ENCODE peak calls at places on chromosomes 3 and 15, in nine cellular contexts. R, H, O, C, Y, V, T, M and X are unnamed samples.

GRCh38 chr3:120418866-120419490 is 31.8 kb downstream of the FSTL1 start:
- DNase-seq in M (peak), C (peak), H (peak), O (no peak), V (no peak), R (no peak), T (no peak), Y (peak), X (peak)

GRCh38 chr3:38549957-38550840 is 54.1 kb downstream of the EXOG start:
- DNase-seq in H (no peak), Y (no peak), R (no peak), M (no peak), C (no peak), O (no peak), T (no peak), V (no peak), X (no peak)

GRCh38 chr15:80418892-80419537 is 14.8 kb downstream of the ARNT2 start:
- DNase-seq in V (no peak), M (peak), H (peak), R (no peak), T (peak), C (peak), Y (peak), O (peak), X (peak)

GRCh38 chr3:35944915-35945710 is 305.8 kb downstream of the ARPP21 start:
- DNase-seq in R (no peak), H (peak), Y (no peak), V (no peak), O (no peak), C (peak), T (peak), M (peak), X (peak)

GRCh38 chr3:169133178-169134161 is 530.0 kb downstream of the MECOM start:
- DNase-seq in M (no peak), R (no peak), O (no peak), H (peak), C (peak), Y (peak), T (peak), V (no peak), X (peak)

GRCh38 chr3:14410501-14411165 is 8.2 kb downstream of the SLC6A6 start:
- DNase-seq in Y (peak), O (peak), M (peak), H (peak), C (peak), T (peak), V (no peak), R (no peak), X (peak)

GRCh38 chr15:64092864-64093626 is 593 bp downstream of the CIAO2A start:
- DNase-seq in T (peak), C (peak), R (peak), O (no peak), V (peak), Y (peak), M (peak), H (peak), X (peak)

GRCh38 chr3:162134571-162134970 is 638.0 kb downstream of the OTOL1 start:
- DNase-seq in T (no peak), C (peak), M (peak), O (no peak), H (peak), V (no peak), R (no peak), Y (no peak), X (no peak)

GRCh38 chr3:126033765-126034164 is 50.2 kb downstream of the SLC41A3 start:
- DNase-seq in O (no peak), T (no peak), C (no peak), V (no peak), H (no peak), M (no peak), R (no peak), Y (no peak), X (no peak)

GRCh38 chr3:54822206-54822605 is 105.7 kb downstream of the LRTM1 start:
- DNase-seq in C (peak), T (peak), O (peak), H (peak), M (peak), Y (peak), V (no peak), R (peak), X (no peak)

GRCh38 chr3:46946416-46946815 is 30.1 kb downstream of the CCDC12 start:
- DNase-seq in V (peak), M (no peak), Y (no peak), H (no peak), R (no peak), C (no peak), O (no peak), T (no peak), X (no peak)

GRCh38 chr3:166248784-166249183 is 411.6 kb upstream of the BCHE start:
- DNase-seq in H (no peak), Y (no peak), T (no peak), C (no peak), M (no peak), V (no peak), O (no peak), R (no peak), X (no peak)

GRCh38 chr3:190012314-190012782 is 108.3 kb downstream of the P3H2 start:
- DNase-seq in O (no peak), T (peak), C (peak), H (peak), V (no peak), Y (peak), R (peak), M (peak), X (peak)

GRCh38 chr3:195080571-195081141 is 190.3 kb downstream of the XXYLT1 start:
- DNase-seq in Y (no peak), H (peak), R (no peak), O (no peak), C (no peak), V (peak), M (no peak), T (no peak), X (no peak)

GRCh38 chr15:78855746-78856145 is 16.9 kb upstream of the MORF4L1 start:
- DNase-seq in M (no peak), O (peak), H (no peak), Y (peak), V (no peak), C (no peak), T (peak), R (no peak), X (no peak)

DNA sequence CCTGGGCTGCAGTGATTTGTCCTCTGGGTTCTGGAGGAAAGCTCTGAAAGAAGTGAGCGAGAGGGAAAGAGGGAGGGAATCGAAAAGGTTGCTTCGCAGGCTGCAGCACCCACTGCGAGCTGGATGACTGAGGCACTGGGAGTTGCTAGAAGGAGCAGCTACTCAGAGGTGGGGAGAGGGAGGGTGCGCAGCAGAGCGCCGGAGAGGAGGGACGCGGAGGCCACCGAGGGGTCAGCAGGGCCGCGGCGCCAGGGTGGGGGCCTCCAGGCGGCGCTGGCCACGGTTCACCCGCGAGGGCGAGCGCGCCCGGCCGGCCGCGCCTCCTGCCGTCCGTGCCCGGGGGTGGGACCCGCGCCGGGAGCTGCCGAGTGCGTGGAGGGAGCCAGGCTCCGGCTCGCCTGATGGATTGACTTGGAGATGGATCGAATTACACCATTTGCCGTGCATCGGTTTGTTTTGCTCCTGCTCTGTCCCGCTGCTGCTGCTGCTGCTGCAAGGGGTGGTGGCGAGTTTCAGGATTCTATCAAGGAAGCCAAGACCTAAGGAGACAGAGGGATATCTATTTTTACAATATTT is at the start of gene SEMA6D:
- DNase-seq in M (peak), R (peak), O (peak), Y (peak), V (peak), H (peak), T (peak), C (peak), X (peak)
- TF ChIP-seq CTCF in M (no peak), R (peak), O (no peak), Y (peak), V (no peak), H (peak), T (peak), C (peak), X (peak)

DNA sequence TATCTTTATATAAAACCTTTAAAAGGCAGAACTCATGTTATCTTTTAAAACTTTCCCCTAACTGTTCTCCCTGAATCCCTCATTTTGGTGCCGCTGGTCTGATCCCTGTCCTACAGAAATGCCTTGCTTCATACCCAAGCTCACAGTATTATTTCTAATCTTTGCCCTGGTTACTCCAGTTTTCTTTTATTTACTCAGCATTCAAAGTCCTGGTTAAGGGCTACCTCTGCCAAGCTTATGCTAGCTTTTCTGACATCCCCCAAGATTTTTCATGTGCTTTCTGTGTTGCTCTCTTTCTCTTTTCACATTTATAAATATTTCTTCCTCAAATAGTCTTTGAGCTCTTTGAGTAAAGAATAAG is 247.3 kb downstream of the LPP start:
- DNase-seq in H (no peak), R (no peak), O (no peak), C (no peak), T (no peak), M (no peak), Y (no peak), V (no peak), X (no peak)
- TF ChIP-seq CTCF in H (no peak), R (no peak), O (no peak), C (no peak), T (no peak), M (no peak), Y (no peak), V (no peak), X (no peak)

GRCh38 chr3:156554842-156555687 is at the start of gene SSR3:
- DNase-seq in V (peak), O (peak), T (peak), C (peak), M (peak), H (peak), Y (peak), R (peak), X (peak)
- TF ChIP-seq CTCF in V (no peak), O (no peak), T (no peak), C (no peak), M (peak), H (peak), Y (no peak), R (peak), X (no peak)

GRCh38 chr15:73870700-73871408 is 2.5 kb upstream of the TBC1D21 start:
- DNase-seq in R (no peak), H (peak), C (peak), O (no peak), T (peak), V (peak), M (peak), Y (peak), X (peak)
- TF ChIP-seq CTCF in R (no peak), H (no peak), C (no peak), O (no peak), T (no peak), V (no peak), M (no peak), Y (peak), X (no peak)

DNA sequence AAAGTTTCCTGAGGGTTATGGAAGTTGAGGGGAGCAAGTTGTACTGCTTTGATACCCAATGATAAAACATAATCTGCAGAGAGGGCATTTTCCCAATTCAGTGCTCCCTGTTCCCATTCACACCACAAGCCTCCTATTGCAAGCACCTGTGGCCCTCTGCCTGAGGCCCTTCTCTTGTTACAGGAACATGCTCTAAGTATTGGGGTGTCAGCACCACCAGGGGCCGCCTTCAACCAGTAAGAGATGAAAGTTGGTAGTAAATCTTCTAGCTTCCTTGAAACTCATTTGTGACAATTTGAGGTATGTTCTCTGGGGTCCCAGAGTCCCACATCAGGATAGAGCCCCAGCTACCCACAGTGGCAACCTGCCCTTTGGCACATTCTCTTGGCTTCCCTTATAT is 265.4 kb upstream of the ARHGEF26 start:
- DNase-seq in T (no peak), O (no peak), M (no peak), C (no peak), Y (no peak), H (no peak), V (no peak), R (no peak), X (no peak)
- TF ChIP-seq CTCF in T (no peak), O (no peak), M (no peak), C (no peak), Y (no peak), H (no peak), V (no peak), R (no peak), X (no peak)

GRCh38 chr3:68997887-68998286 is 15.6 kb downstream of the EOGT start:
- DNase-seq in H (no peak), R (no peak), T (no peak), V (no peak), M (no peak), Y (no peak), O (no peak), C (no peak), X (no peak)

GRCh38 chr3:68999605-69000004 is 13.9 kb downstream of the EOGT start:
- DNase-seq in H (peak), Y (no peak), R (no peak), M (no peak), O (no peak), C (no peak), V (no peak), T (peak), X (peak)

GRCh38 chr3:68996356-68996995 is 17.0 kb downstream of the EOGT start:
- DNase-seq in T (peak), M (peak), H (peak), C (peak), V (no peak), O (no peak), Y (no peak), R (no peak), X (no peak)
- TF ChIP-seq CTCF in T (no peak), M (no peak), H (no peak), C (no peak), V (no peak), O (no peak), Y (no peak), R (no peak), X (no peak)

GRCh38 chr3:112582242-112582874 is 20.5 kb downstream of the SLC35A5 start:
- DNase-seq in O (no peak), C (peak), V (no peak), H (peak), T (peak), R (peak), Y (peak), M (peak), X (peak)
- TF ChIP-seq CTCF in O (peak), C (peak), V (peak), H (peak), T (peak), R (peak), Y (peak), M (peak), X (peak)

GRCh38 chr15:57505949-57506391 is 85.7 kb upstream of the MYZAP start:
- DNase-seq in V (peak), H (peak), M (peak), Y (peak), O (no peak), C (peak), T (no peak), R (no peak), X (peak)

GRCh38 chr15:57504599-57504940 is 87.1 kb upstream of the MYZAP start:
- DNase-seq in R (no peak), H (no peak), M (no peak), Y (no peak), C (no peak), V (no peak), T (no peak), O (no peak), X (no peak)

GRCh38 chr15:57507111-57507510 is 84.6 kb upstream of the MYZAP start:
- DNase-seq in M (no peak), R (no peak), O (no peak), Y (no peak), C (no peak), V (no peak), T (no peak), H (no peak), X (no peak)

GRCh38 chr15:57505056-57505713 is 86.5 kb upstream of the MYZAP start:
- DNase-seq in O (no peak), M (peak), Y (no peak), V (no peak), R (no peak), C (no peak), T (no peak), H (no peak), X (peak)

GRCh38 chr15:57506422-57506821 is 85.3 kb upstream of the MYZAP start:
- DNase-seq in H (no peak), R (no peak), V (no peak), O (no peak), C (no peak), M (no peak), T (no peak), Y (no peak), X (no peak)
- TF ChIP-seq CTCF in H (peak), R (no peak), V (no peak), O (peak), C (no peak), M (peak), T (no peak), Y (peak), X (peak)